ENCODE peak calls at places on chromosomes 3 and 15, in five cellular contexts. One of them, this sample, is unnamed.

GRCh38 chr3:58665410-58665809 is 1.2 kb downstream of the FAM3D start:
- DNase-seq in HepG2: no peak
- DNase-seq in K562: no peak
- DNase-seq in GM23338: no peak
- DNase-seq in GM12878: no peak
- DNase-seq in this sample: no peak

GRCh38 chr3:155233213-155233612 is 60.3 kb downstream of the STRIT1 start:
- DNase-seq in HepG2: no peak
- DNase-seq in K562: no peak
- DNase-seq in GM23338: no peak
- DNase-seq in GM12878: no peak
- DNase-seq in this sample: no peak

GRCh38 chr15:78929536-78930264 is 15.1 kb downstream of the CTSH start:
- DNase-seq in HepG2: no peak
- DNase-seq in K562: no peak
- DNase-seq in GM23338: no peak
- DNase-seq in GM12878: no peak
- DNase-seq in this sample: no peak

GRCh38 chr15:85457392-85457968 is 77.1 kb downstream of the AKAP13 start:
- DNase-seq in HepG2: no peak
- DNase-seq in K562: no peak
- DNase-seq in GM23338: no peak
- DNase-seq in GM12878: peak
- DNase-seq in this sample: no peak

GRCh38 chr3:48155122-48155521 is 33.1 kb downstream of the CDC25A start:
- DNase-seq in HepG2: no peak
- DNase-seq in K562: no peak
- DNase-seq in GM23338: no peak
- DNase-seq in GM12878: no peak
- DNase-seq in this sample: peak

GRCh38 chr15:31397851-31398661 is 71.4 kb downstream of the KLF13 start:
- DNase-seq in HepG2: no peak
- DNase-seq in K562: no peak
- DNase-seq in GM23338: peak
- DNase-seq in GM12878: no peak
- DNase-seq in this sample: no peak

GRCh38 chr3:48437812-48438211 is 2.1 kb downstream of the CCDC51 start:
- DNase-seq in HepG2: no peak
- DNase-seq in K562: no peak
- DNase-seq in GM23338: no peak
- DNase-seq in GM12878: no peak
- DNase-seq in this sample: no peak

GRCh38 chr15:48066456-48066855 is 54.3 kb upstream of the SLC24A5 start:
- DNase-seq in HepG2: no peak
- DNase-seq in K562: no peak
- DNase-seq in GM23338: no peak
- DNase-seq in GM12878: no peak
- DNase-seq in this sample: no peak

GRCh38 chr3:40054568-40055222 is 245.3 kb downstream of the MYRIP start:
- DNase-seq in HepG2: no peak
- DNase-seq in K562: no peak
- DNase-seq in GM23338: no peak
- DNase-seq in GM12878: no peak
- DNase-seq in this sample: no peak

GRCh38 chr15:25422021-25422420 is 16.8 kb downstream of the UBE3A start:
- DNase-seq in HepG2: no peak
- DNase-seq in K562: no peak
- DNase-seq in GM23338: no peak
- DNase-seq in GM12878: no peak
- DNase-seq in this sample: no peak

GRCh38 chr3:16550305-16550675 is 36.8 kb upstream of the RFTN1 start:
- DNase-seq in HepG2: no peak
- DNase-seq in K562: no peak
- DNase-seq in GM23338: peak
- DNase-seq in GM12878: no peak
- DNase-seq in this sample: no peak

GRCh38 chr3:2517479-2518188 is 419.0 kb downstream of the CNTN4 start:
- DNase-seq in HepG2: no peak
- DNase-seq in K562: no peak
- DNase-seq in GM23338: no peak
- DNase-seq in GM12878: no peak
- DNase-seq in this sample: no peak

GRCh38 chr3:127747751-127748521 is 74.4 kb downstream of the MGLL start:
- DNase-seq in HepG2: no peak
- DNase-seq in K562: no peak
- DNase-seq in GM23338: no peak
- DNase-seq in GM12878: no peak
- DNase-seq in this sample: peak

GRCh38 chr3:70989174-70989573 is 594.4 kb downstream of the FOXP1 start:
- DNase-seq in HepG2: no peak
- DNase-seq in K562: no peak
- DNase-seq in GM23338: no peak
- DNase-seq in GM12878: no peak
- DNase-seq in this sample: no peak

GRCh38 chr15:60414016-60414682 is 16.4 kb upstream of the ANXA2 start:
- DNase-seq in HepG2: no peak
- DNase-seq in K562: no peak
- DNase-seq in GM23338: no peak
- DNase-seq in GM12878: no peak
- DNase-seq in this sample: no peak

GRCh38 chr3:12288466-12289129 is at the start of gene PPARG:
- DNase-seq in HepG2: peak
- DNase-seq in K562: no peak
- DNase-seq in GM23338: peak
- DNase-seq in GM12878: no peak
- DNase-seq in this sample: peak

GRCh38 chr15:43872416-43873020 is 45.7 kb downstream of the WDR76 start:
- DNase-seq in HepG2: peak
- DNase-seq in K562: peak
- DNase-seq in GM23338: peak
- DNase-seq in GM12878: peak
- DNase-seq in this sample: peak

GRCh38 chr15:83304861-83305661 is 20.6 kb upstream of the BNC1 start:
- DNase-seq in HepG2: no peak
- DNase-seq in K562: no peak
- DNase-seq in GM23338: no peak
- DNase-seq in GM12878: no peak
- DNase-seq in this sample: no peak

GRCh38 chr3:38640661-38641441 is 8.6 kb downstream of the SCN5A start:
- DNase-seq in HepG2: no peak
- DNase-seq in K562: no peak
- DNase-seq in GM23338: peak
- DNase-seq in GM12878: no peak
- DNase-seq in this sample: no peak

GRCh38 chr15:93030430-93031102 is 58.4 kb downstream of the RGMA start:
- DNase-seq in HepG2: peak
- DNase-seq in K562: peak
- DNase-seq in GM23338: peak
- DNase-seq in GM12878: peak
- DNase-seq in this sample: peak

GRCh38 chr3:58496206-58496605 is 4.3 kb downstream of the KCTD6 start:
- DNase-seq in HepG2: no peak
- DNase-seq in K562: no peak
- DNase-seq in GM23338: no peak
- DNase-seq in GM12878: no peak
- DNase-seq in this sample: no peak

GRCh38 chr3:111738238-111738637 is 120.8 kb upstream of the PHLDB2 start:
- DNase-seq in HepG2: no peak
- DNase-seq in K562: no peak
- DNase-seq in GM23338: no peak
- DNase-seq in GM12878: no peak
- DNase-seq in this sample: no peak
- TF ChIP-seq JUNB in HepG2: no peak
- TF ChIP-seq JUNB in K562: no peak
- TF ChIP-seq JUNB in GM23338: no peak
- TF ChIP-seq JUNB in GM12878: no peak
- TF ChIP-seq JUNB in this sample: no peak

GRCh38 chr15:58331562-58331902 is 100.3 kb upstream of the LIPC start:
- DNase-seq in HepG2: peak
- DNase-seq in K562: no peak
- DNase-seq in GM23338: no peak
- DNase-seq in GM12878: no peak
- DNase-seq in this sample: no peak

GRCh38 chr15:58330468-58330793 is 101.4 kb upstream of the LIPC start:
- DNase-seq in HepG2: no peak
- DNase-seq in K562: no peak
- DNase-seq in GM23338: no peak
- DNase-seq in GM12878: no peak
- DNase-seq in this sample: no peak

GRCh38 chr15:58332676-58333400 is 99.0 kb upstream of the LIPC start:
- DNase-seq in HepG2: peak
- DNase-seq in K562: no peak
- DNase-seq in GM23338: no peak
- DNase-seq in GM12878: no peak
- DNase-seq in this sample: peak

GRCh38 chr15:58330836-58331561 is 100.8 kb upstream of the LIPC start:
- DNase-seq in HepG2: peak
- DNase-seq in K562: no peak
- DNase-seq in GM23338: no peak
- DNase-seq in GM12878: no peak
- DNase-seq in this sample: no peak

GRCh38 chr15:58331903-58332675 is 99.7 kb upstream of the LIPC start:
- DNase-seq in HepG2: peak
- DNase-seq in K562: peak
- DNase-seq in GM23338: peak
- DNase-seq in GM12878: peak
- DNase-seq in this sample: peak
- H3K4me3 ChIP-seq in HepG2: peak
- H3K4me3 ChIP-seq in K562: peak
- H3K4me3 ChIP-seq in GM23338: no peak
- H3K4me3 ChIP-seq in GM12878: peak
- H3K4me3 ChIP-seq in this sample: peak

GRCh38 chr15:80418892-80419537 is 14.8 kb downstream of the ARNT2 start:
- DNase-seq in HepG2: peak
- DNase-seq in K562: peak
- DNase-seq in GM23338: peak
- DNase-seq in GM12878: no peak
- DNase-seq in this sample: peak
- TF ChIP-seq JUNB in HepG2: no peak
- TF ChIP-seq JUNB in K562: no peak
- TF ChIP-seq JUNB in GM23338: no peak
- TF ChIP-seq JUNB in GM12878: no peak
- TF ChIP-seq JUNB in this sample: no peak

GRCh38 chr15:38130200-38130567 is 122.5 kb upstream of the SPRED1 start:
- DNase-seq in HepG2: no peak
- DNase-seq in K562: no peak
- DNase-seq in GM23338: no peak
- DNase-seq in GM12878: peak
- DNase-seq in this sample: no peak
- H3K4me3 ChIP-seq in HepG2: no peak
- H3K4me3 ChIP-seq in K562: no peak
- H3K4me3 ChIP-seq in GM23338: no peak
- H3K4me3 ChIP-seq in GM12878: peak
- H3K4me3 ChIP-seq in this sample: no peak